ENCODE peak calls at places on chromosome 3, in eight cellular contexts. J is GM20000, Q is WTC11, L is RWPE1, C is GM12865, H is HFF-Myc, D is uterus, I is tibial artery. G is an unnamed sample.

GRCh38 chr3:13338231-13338630 is 81.9 kb downstream of the NUP210 start:
- DNase-seq in L (no peak), D (no peak), I (no peak), H (no peak), J (no peak), C (no peak), Q (no peak), G (no peak)

GRCh38 chr3:188889070-188889491 is 282.7 kb upstream of the TPRG1 start:
- DNase-seq in I (no peak), J (no peak), H (no peak), C (no peak), L (no peak), Q (no peak), D (no peak), G (no peak)

GRCh38 chr3:107061466-107061865 is 315.8 kb upstream of the CCDC54 start:
- DNase-seq in C (no peak), D (no peak), H (no peak), J (no peak), Q (no peak), L (no peak), I (no peak), G (no peak)

GRCh38 chr3:112034436-112034835 is at the start of gene TMPRSS7:
- DNase-seq in C (no peak), J (no peak), L (no peak), I (no peak), Q (no peak), H (no peak), D (no peak), G (no peak)

GRCh38 chr3:60417590-60417989 is 833.7 kb downstream of the FHIT start:
- DNase-seq in D (no peak), Q (no peak), J (no peak), H (no peak), C (no peak), L (no peak), I (no peak), G (no peak)

GRCh38 chr3:126266291-126266840 is 86.0 kb upstream of the ALDH1L1 start:
- DNase-seq in H (no peak), I (peak), J (no peak), L (no peak), Q (peak), D (peak), C (no peak), G (peak)

GRCh38 chr3:28191363-28191762 is 50.1 kb upstream of the CMC1 start:
- DNase-seq in D (no peak), I (no peak), C (no peak), L (no peak), J (no peak), H (no peak), Q (no peak), G (no peak)

GRCh38 chr3:125512135-125512920 is 7.7 kb downstream of the SNX4 start:
- DNase-seq in I (no peak), D (no peak), C (peak), Q (no peak), H (no peak), L (peak), J (peak), G (no peak)

GRCh38 chr3:42061042-42061710 is 30.0 kb upstream of the TRAK1 start:
- DNase-seq in D (no peak), Q (no peak), H (no peak), I (no peak), L (no peak), J (no peak), C (no peak), G (no peak)

GRCh38 chr3:110925804-110926203 is 145.8 kb upstream of the NECTIN3 start:
- DNase-seq in J (no peak), L (no peak), D (no peak), I (no peak), H (no peak), Q (no peak), C (no peak), G (no peak)

GRCh38 chr3:112735927-112736326 is 95.0 kb upstream of the CCDC80 start:
- DNase-seq in H (no peak), L (no peak), D (no peak), J (no peak), Q (no peak), C (no peak), I (no peak), G (no peak)

GRCh38 chr3:197809356-197810020 is 18.4 kb downstream of the LRCH3 start:
- DNase-seq in D (no peak), J (no peak), Q (no peak), H (no peak), L (no peak), C (no peak), I (no peak), G (no peak)

DNA sequence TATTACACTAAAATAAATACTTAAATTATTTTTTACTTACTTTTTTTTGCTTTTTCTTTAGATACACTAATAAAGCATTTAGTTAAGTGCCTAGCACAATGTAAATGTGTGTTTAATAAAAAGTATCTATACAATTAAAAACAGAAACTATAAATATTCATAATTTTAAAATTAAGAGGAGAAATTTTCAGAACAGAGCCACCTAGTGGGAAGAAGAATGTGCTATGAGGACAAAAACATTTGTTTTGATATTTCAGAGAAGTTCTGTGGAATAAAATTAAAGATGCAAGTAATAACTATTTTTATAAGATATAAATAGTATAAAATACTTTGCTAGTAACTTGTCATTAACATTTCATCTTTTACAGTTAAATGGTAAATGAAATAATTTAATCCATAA is 33.6 kb upstream of the PLSCR5 start:
- DNase-seq in I (no peak), J (no peak), L (no peak), D (no peak), Q (no peak), H (no peak), C (no peak), G (no peak)
- TF ChIP-seq CTCF in I (no peak), J (no peak), L (peak), D (no peak), Q (no peak), H (peak), C (peak), G (peak)

GRCh38 chr3:15470261-15470660 is 42.9 kb downstream of the EAF1 start:
- DNase-seq in H (no peak), L (peak), C (peak), D (no peak), Q (peak), J (no peak), I (peak), G (no peak)
- TF ChIP-seq CTCF in H (no peak), L (no peak), C (peak), D (no peak), Q (no peak), J (no peak), I (no peak), G (no peak)

GRCh38 chr3:77319711-77320110 is 279.8 kb downstream of the ROBO2 start:
- DNase-seq in J (no peak), L (no peak), C (no peak), D (no peak), Q (no peak), I (no peak), H (no peak), G (no peak)
- TF ChIP-seq CTCF in J (no peak), L (no peak), C (no peak), D (no peak), Q (peak), I (no peak), H (no peak), G (peak)

DNA sequence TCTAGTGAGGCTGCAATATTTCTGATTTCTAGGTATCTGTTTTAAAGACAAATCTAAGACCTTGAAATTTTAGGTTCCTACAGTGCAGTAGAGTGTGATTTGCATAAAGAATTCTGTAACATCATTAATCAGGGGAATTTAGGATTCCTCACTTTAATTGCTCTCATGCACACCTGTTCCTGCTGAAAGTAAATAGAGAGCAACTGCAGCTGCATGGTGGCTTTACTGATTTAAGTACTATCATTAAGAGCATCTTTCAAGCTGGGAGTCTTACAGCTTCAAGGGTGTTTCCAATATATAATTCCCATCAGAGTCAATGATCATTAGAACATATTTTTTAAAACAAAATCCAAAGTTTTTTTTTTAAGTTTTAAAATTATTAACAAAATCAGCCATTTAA is 36.0 kb upstream of the C3orf70 start:
- DNase-seq in I (no peak), L (no peak), Q (no peak), H (no peak), J (no peak), D (no peak), C (no peak), G (no peak)
- TF ChIP-seq CTCF in I (no peak), L (no peak), Q (no peak), H (no peak), J (no peak), D (no peak), C (no peak), G (no peak)

DNA sequence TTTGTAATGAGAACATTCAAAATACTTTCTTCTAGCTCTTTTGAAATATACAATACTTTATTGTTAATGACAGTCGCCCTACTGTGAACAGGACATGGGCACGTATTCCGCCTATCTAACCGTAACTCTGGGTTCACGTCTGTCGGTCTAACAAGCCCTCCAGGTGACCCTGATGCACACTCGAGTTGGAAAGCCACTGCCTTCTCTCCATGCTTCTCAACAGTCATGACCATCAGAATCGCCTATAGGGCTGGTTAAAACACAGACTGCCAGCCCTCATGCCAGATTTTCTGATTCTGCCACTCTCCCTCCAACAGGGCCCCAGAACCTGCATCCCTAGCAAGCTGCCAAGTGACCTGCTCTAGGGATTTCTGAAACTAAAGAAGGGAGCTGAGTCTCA is 140.2 kb downstream of the FOXP1 start:
- DNase-seq in D (no peak), C (no peak), H (no peak), Q (no peak), I (no peak), J (no peak), L (no peak), G (no peak)
- TF ChIP-seq CTCF in D (no peak), C (no peak), H (no peak), Q (no peak), I (no peak), J (no peak), L (no peak), G (no peak)

G was measured in osteocyte.